ENCODE peak calls at places on chromosomes 2 and 18, in ten cellular contexts. G is naive thymus-derived CD8-positive, alpha-beta T cell; W is D721Med; P is foreskin melanocyte; I is GM12878; L is nucleus accumbens; B is astrocyte of the spinal cord; U is MCF 10A; E is NCI-H1694 treated with DMSO at 0.1 percent for 48 hours; Y is HCT116. Z is an unnamed sample.

GRCh38 chr2:132374151-132374550 is 42.5 kb upstream of the GPR39 start:
- DNase-seq in U (no peak), L (no peak), B (no peak), W (no peak), I (no peak), P (no peak), Y (no peak), E (no peak), G (no peak), Z (no peak)

GRCh38 chr2:177036754-177037153 is 175.8 kb upstream of the HNRNPA3 start:
- DNase-seq in E (no peak), P (no peak), W (no peak), U (no peak), L (no peak), G (no peak), B (no peak), I (no peak), Y (no peak), Z (no peak)

GRCh38 chr2:239676716-239677454 is 276.1 kb upstream of the HDAC4 start:
- DNase-seq in L (no peak), U (no peak), B (no peak), W (no peak), I (no peak), G (no peak), E (no peak), Y (no peak), P (no peak), Z (no peak)

GRCh38 chr2:7007846-7008741 is 90.9 kb downstream of the RNF144A start:
- DNase-seq in E (no peak), G (no peak), U (peak), Y (no peak), L (peak), B (peak), P (peak), I (peak), W (no peak), Z (no peak)

GRCh38 chr2:96882230-96882629 is 12.3 kb upstream of the SEMA4C start:
- DNase-seq in U (no peak), B (no peak), L (no peak), I (no peak), G (no peak), Y (no peak), P (no peak), E (no peak), W (no peak), Z (no peak)

GRCh38 chr2:68994864-68995263 is 18.1 kb upstream of the ANTXR1 start:
- DNase-seq in L (no peak), Y (no peak), E (no peak), G (no peak), I (no peak), P (no peak), W (no peak), B (peak), U (peak), Z (no peak)

GRCh38 chr18:12907258-12907925 is 23.4 kb upstream of the PTPN2 start:
- DNase-seq in U (peak), I (no peak), L (no peak), E (no peak), P (no peak), G (no peak), W (no peak), Y (no peak), B (peak), Z (no peak)

GRCh38 chr2:10935953-10936942 is 24.5 kb downstream of the KCNF1 start:
- DNase-seq in B (peak), W (no peak), U (peak), P (peak), G (no peak), Y (peak), I (no peak), E (no peak), L (no peak), Z (no peak)

GRCh38 chr18:58097127-58097906 is 53.3 kb downstream of the NEDD4L start:
- DNase-seq in L (no peak), B (peak), Y (no peak), E (no peak), U (no peak), G (no peak), P (no peak), I (no peak), W (no peak), Z (no peak)

GRCh38 chr18:49055196-49055595 is 104.4 kb upstream of the SMAD7 start:
- DNase-seq in Y (no peak), W (no peak), E (no peak), B (no peak), P (no peak), I (no peak), G (no peak), L (no peak), U (no peak), Z (no peak)

GRCh38 chr2:65045651-65046050 is 10.6 kb upstream of the CEP68 start:
- DNase-seq in P (peak), Y (no peak), L (no peak), I (no peak), B (peak), E (no peak), W (no peak), U (no peak), G (no peak), Z (no peak)

GRCh38 chr2:240720686-240721595 is 29.3 kb downstream of the AQP12A start:
- DNase-seq in B (no peak), P (no peak), E (no peak), U (no peak), L (peak), W (no peak), Y (no peak), G (no peak), I (no peak), Z (no peak)

GRCh38 chr2:79935771-79936657 is 368.5 kb downstream of the LRRTM1 start:
- DNase-seq in B (peak), I (no peak), G (peak), E (peak), Y (no peak), U (peak), P (peak), L (peak), W (no peak), Z (no peak)